ENCODE peak calls at places on chromosomes 4 and X, in six cellular contexts. O is SK-N-SH, W is fibroblast of lung, R is upper lobe of left lung, E is dorsolateral prefrontal cortex, T is mesenchymal stem cell. Z is an unnamed sample.

GRCh38 chr4:16294455-16294854 is 68.2 kb upstream of the TAPT1 start:
- DNase-seq in O (no peak), W (no peak), R (no peak), E (no peak), T (peak), Z (peak)

GRCh38 chr4:51932261-51932660 is 87.9 kb downstream of the LRRC66 start:
- DNase-seq in O (no peak), W (no peak), R (no peak), E (no peak), T (no peak), Z (peak)

GRCh38 chr4:76726631-76727030 is 171.3 kb downstream of the SOWAHB start:
- DNase-seq in O (no peak), W (no peak), R (no peak), E (no peak), T (no peak), Z (no peak)

GRCh38 chr4:14771091-14771490 is 231.2 kb upstream of the CPEB2 start:
- DNase-seq in O (no peak), W (peak), R (no peak), E (no peak), T (peak), Z (no peak)

GRCh38 chr4:106717094-106717493 is 319.0 kb downstream of the DKK2 start:
- DNase-seq in O (no peak), W (no peak), R (no peak), E (no peak), T (peak), Z (peak)

GRCh38 chr4:78642934-78643333 is 91.4 kb downstream of the ANXA3 start:
- DNase-seq in O (no peak), W (no peak), R (no peak), E (no peak), T (no peak), Z (no peak)

GRCh38 chrX:48649109-48649508 is 34.5 kb upstream of the WAS start:
- DNase-seq in O (no peak), W (peak), R (no peak), E (no peak), T (peak), Z (no peak)

GRCh38 chr4:1356181-1356998 is 9.4 kb downstream of the UVSSA start:
- DNase-seq in O (peak), W (peak), R (peak), E (peak), T (peak), Z (peak)

GRCh38 chrX:46268429-46268828 is 276.8 kb downstream of the ZNF674 start:
- DNase-seq in O (no peak), W (peak), R (no peak), E (no peak), T (no peak), Z (peak)

GRCh38 chrX:116657071-116657470 is 194.3 kb upstream of the CT83 start:
- DNase-seq in O (no peak), W (no peak), R (no peak), E (no peak), T (no peak), Z (no peak)

GRCh38 chrX:23276475-23276874 is 58.2 kb upstream of the PTCHD1 start:
- DNase-seq in O (no peak), W (no peak), R (no peak), E (no peak), T (no peak), Z (no peak)

GRCh38 chr4:19300213-19300612 is 951.5 kb upstream of the SLIT2 start:
- DNase-seq in O (no peak), W (peak), R (no peak), E (no peak), T (peak), Z (peak)

GRCh38 chr4:112704322-112704721 is 67.4 kb downstream of the LARP7 start:
- DNase-seq in O (no peak), W (no peak), R (no peak), E (no peak), T (no peak), Z (no peak)

GRCh38 chr4:180840142-180840541 is 1403.1 kb upstream of the TENM3 start:
- DNase-seq in O (no peak), W (no peak), R (no peak), E (no peak), T (no peak), Z (no peak)

GRCh38 chr4:3268395-3269104 is 19.6 kb downstream of the MSANTD1 start:
- DNase-seq in O (peak), W (no peak), R (peak), E (no peak), T (no peak), Z (no peak)

GRCh38 chrX:7603387-7603786 is 239.6 kb upstream of the VCX start:
- DNase-seq in O (no peak), W (no peak), R (no peak), E (no peak), T (no peak), Z (no peak)

GRCh38 chr4:139676913-139677585 is 11.4 kb downstream of the MGST2 start:
- DNase-seq in O (no peak), W (no peak), R (no peak), E (no peak), T (no peak), Z (no peak)

GRCh38 chrX:83278988-83279387 is 229.1 kb upstream of the POU3F4 start:
- DNase-seq in O (no peak), W (no peak), R (no peak), E (no peak), T (no peak), Z (no peak)

GRCh38 chr4:82201805-82202636 is 171.8 kb downstream of the HNRNPD start:
- DNase-seq in O (peak), W (peak), R (no peak), E (peak), T (peak), Z (peak)

GRCh38 chr4:95548738-95549245 is at the start of gene UNC5C:
- DNase-seq in O (peak), W (peak), R (peak), E (peak), T (peak), Z (peak)

GRCh38 chr4:48635310-48635709 is 144.8 kb downstream of the FRYL start:
- DNase-seq in O (no peak), W (peak), R (no peak), E (no peak), T (peak), Z (peak)

GRCh38 chr4:24368801-24369200 is 215.6 kb downstream of the DHX15 start:
- DNase-seq in O (no peak), W (no peak), R (no peak), E (no peak), T (no peak), Z (no peak)

GRCh38 chr4:116358633-116359222 is 726.6 kb downstream of the TRAM1L1 start:
- DNase-seq in O (peak), W (peak), R (no peak), E (no peak), T (peak), Z (peak)

GRCh38 chr4:66266035-66266434 is 595.7 kb upstream of the EPHA5 start:
- DNase-seq in O (no peak), W (no peak), R (no peak), E (no peak), T (no peak), Z (no peak)

GRCh38 chr4:4818440-4819212 is 40.8 kb upstream of the MSX1 start:
- DNase-seq in O (peak), W (no peak), R (peak), E (no peak), T (no peak), Z (no peak)

GRCh38 chrX:105822138-105823091 is at the start of gene NRK:
- DNase-seq in O (peak), W (peak), R (peak), E (no peak), T (peak), Z (peak)

GRCh38 chrX:24241822-24242648 is 71.8 kb downstream of the SUPT20HL2 start:
- DNase-seq in O (peak), W (peak), R (no peak), E (no peak), T (peak), Z (peak)

GRCh38 chr4:143641406-143641805 is 59.1 kb downstream of the FREM3 start:
- DNase-seq in O (no peak), W (peak), R (no peak), E (no peak), T (no peak), Z (peak)

GRCh38 chrX:48905090-48905790 is 6.2 kb downstream of the SLC35A2 start:
- DNase-seq in O (no peak), W (no peak), R (no peak), E (no peak), T (no peak), Z (no peak)

GRCh38 chr4:148574066-148574465 is 131.9 kb upstream of the NR3C2 start:
- DNase-seq in O (no peak), W (no peak), R (no peak), E (no peak), T (no peak), Z (no peak)

GRCh38 chrX:68652327-68652930 is 5.0 kb downstream of the STARD8 start:
- DNase-seq in O (peak), W (peak), R (no peak), E (no peak), T (peak), Z (peak)

GRCh38 chrX:131923614-131924250 is 99.4 kb upstream of the STK26 start:
- DNase-seq in O (no peak), W (no peak), R (no peak), E (no peak), T (no peak), Z (no peak)

GRCh38 chr4:122700178-122700725 is 32.3 kb upstream of the BBS12 start:
- DNase-seq in O (peak), W (peak), R (no peak), E (no peak), T (peak), Z (peak)

GRCh38 chr4:13912436-13912835 is 284.9 kb upstream of the BOD1L1 start:
- DNase-seq in O (no peak), W (no peak), R (no peak), E (no peak), T (no peak), Z (no peak)

GRCh38 chr4:102799816-102800215 is 27.5 kb downstream of the UBE2D3 start:
- DNase-seq in O (no peak), W (no peak), R (no peak), E (no peak), T (no peak), Z (no peak)

GRCh38 chrX:22392176-22392814 is 119.6 kb downstream of the CBLL2 start:
- DNase-seq in O (no peak), W (no peak), R (no peak), E (no peak), T (peak), Z (peak)

GRCh38 chrX:12951590-12951965 is 23.3 kb upstream of the TMSB4X start:
- DNase-seq in O (no peak), W (no peak), R (no peak), E (no peak), T (no peak), Z (no peak)
- H3K4me3 ChIP-seq in O (no peak), W (no peak), R (no peak), E (no peak), T (no peak), Z (no peak)

GRCh38 chrX:10569946-10570345 is 50.4 kb downstream of the MID1 start:
- DNase-seq in O (no peak), W (no peak), R (no peak), E (peak), T (no peak), Z (peak)
- H3K27ac ChIP-seq in O (no peak), W (no peak), R (no peak), E (no peak), T (no peak), Z (peak)

DNA sequence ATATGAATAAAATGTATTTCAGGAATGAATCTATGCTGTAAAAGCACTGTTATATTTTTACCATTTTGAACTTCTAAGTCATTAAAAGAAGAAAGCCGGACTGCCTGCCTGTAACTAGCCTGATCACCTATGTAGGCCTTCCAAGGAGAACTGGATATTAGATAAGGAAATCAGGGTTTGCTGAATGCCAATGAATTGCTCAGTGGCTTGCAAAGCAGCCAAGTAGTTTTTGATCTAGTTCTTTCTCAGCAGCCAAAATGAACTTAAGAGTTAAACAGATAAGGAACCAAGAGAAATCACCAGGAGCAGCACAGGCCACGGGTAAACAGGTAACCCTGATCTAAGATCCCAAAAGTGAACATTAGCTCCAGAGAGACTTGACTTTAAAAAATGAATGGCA is 3.3 kb downstream of the ANXA5 start:
- DNase-seq in O (no peak), W (no peak), R (no peak), E (no peak), T (no peak), Z (peak)
- H3K4me3 ChIP-seq in O (no peak), W (peak), R (no peak), E (no peak), T (peak), Z (peak)

GRCh38 chr4:119321921-119322687 is at the start of gene FABP2:
- DNase-seq in O (no peak), W (no peak), R (no peak), E (no peak), T (no peak), Z (no peak)
- H3K27ac ChIP-seq in O (no peak), W (no peak), R (no peak), E (no peak), T (no peak), Z (no peak)

GRCh38 chr4:57099363-57099762 is 10.8 kb downstream of the IGFBP7 start:
- DNase-seq in O (no peak), W (no peak), R (no peak), E (no peak), T (no peak), Z (no peak)

GRCh38 chr4:57097711-57098110 is 12.5 kb downstream of the IGFBP7 start:
- DNase-seq in O (no peak), W (no peak), R (no peak), E (no peak), T (no peak), Z (no peak)

GRCh38 chr4:57095956-57096355 is 14.2 kb downstream of the IGFBP7 start:
- DNase-seq in O (no peak), W (no peak), R (no peak), E (no peak), T (no peak), Z (peak)

GRCh38 chr4:57098945-57099344 is 11.2 kb downstream of the IGFBP7 start:
- DNase-seq in O (no peak), W (peak), R (no peak), E (no peak), T (peak), Z (peak)

DNA sequence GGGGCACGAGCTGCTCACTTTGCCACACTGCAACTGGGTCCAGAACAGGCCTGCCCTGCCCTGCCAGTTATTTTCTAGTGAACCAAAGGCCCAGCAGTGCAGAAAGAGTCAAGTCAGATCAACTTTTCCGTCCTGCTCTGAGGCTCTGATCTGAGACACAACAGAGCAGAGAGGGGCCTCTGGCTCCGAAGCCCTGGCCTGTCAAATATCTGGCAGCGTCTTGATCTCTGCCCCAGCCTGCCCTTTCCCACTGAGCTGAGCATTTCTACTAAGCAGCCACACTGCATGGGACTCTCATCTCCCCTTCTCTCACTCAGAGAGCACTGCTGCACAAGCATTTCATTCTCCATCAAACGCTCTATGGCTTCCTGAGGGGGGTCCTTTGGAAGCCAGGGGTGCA is 11.8 kb downstream of the IGFBP7 start:
- DNase-seq in O (no peak), W (no peak), R (no peak), E (no peak), T (no peak), Z (no peak)
- H3K4me3 ChIP-seq in O (no peak), W (no peak), R (no peak), E (no peak), T (no peak), Z (no peak)